ENCODE peak calls at places on chromosomes 12 and 14, in seven cellular contexts. One of them, this sample, is unnamed.

GRCh38 chr14:105022276-105022670 is 1.4 kb upstream of the CDCA4 start:
- DNase-seq in HCT116: no peak
- DNase-seq in SK-N-SH: no peak
- DNase-seq in H1: no peak
- DNase-seq in GM12878: no peak
- DNase-seq in HepG2: no peak
- DNase-seq in K562: no peak
- DNase-seq in this sample: no peak

GRCh38 chr14:32509632-32510187 is 180.6 kb downstream of the AKAP6 start:
- DNase-seq in HCT116: no peak
- DNase-seq in SK-N-SH: no peak
- DNase-seq in H1: no peak
- DNase-seq in GM12878: no peak
- DNase-seq in HepG2: peak; percentile 50
- DNase-seq in K562: no peak
- DNase-seq in this sample: no peak

GRCh38 chr14:88667555-88668273 is 104.9 kb downstream of the ZC3H14 start:
- DNase-seq in HCT116: peak; percentile 68
- DNase-seq in SK-N-SH: peak; percentile 63
- DNase-seq in H1: no peak
- DNase-seq in GM12878: peak; percentile 25
- DNase-seq in HepG2: peak; percentile 70
- DNase-seq in K562: peak; percentile 72
- DNase-seq in this sample: peak; percentile 89

GRCh38 chr14:52844262-52845060 is 53.1 kb upstream of the GNPNAT1 start:
- DNase-seq in HCT116: no peak
- DNase-seq in SK-N-SH: no peak
- DNase-seq in H1: no peak
- DNase-seq in GM12878: no peak
- DNase-seq in HepG2: peak; percentile 74
- DNase-seq in K562: no peak
- DNase-seq in this sample: no peak

GRCh38 chr14:70934502-70935134 is 27.4 kb downstream of the PCNX1 start:
- DNase-seq in HCT116: no peak
- DNase-seq in SK-N-SH: no peak
- DNase-seq in H1: no peak
- DNase-seq in GM12878: peak; percentile 34
- DNase-seq in HepG2: peak; percentile 29
- DNase-seq in K562: no peak
- DNase-seq in this sample: no peak

GRCh38 chr12:112524676-112525425 is 106.1 kb downstream of the PTPN11 start:
- DNase-seq in HCT116: no peak
- DNase-seq in SK-N-SH: no peak
- DNase-seq in H1: no peak
- DNase-seq in GM12878: no peak
- DNase-seq in HepG2: no peak
- DNase-seq in K562: no peak
- DNase-seq in this sample: peak; percentile 78

GRCh38 chr12:40226652-40227051 is 1.9 kb downstream of the LRRK2 start:
- DNase-seq in HCT116: no peak
- DNase-seq in SK-N-SH: no peak
- DNase-seq in H1: no peak
- DNase-seq in GM12878: no peak
- DNase-seq in HepG2: no peak
- DNase-seq in K562: peak; percentile 42
- DNase-seq in this sample: no peak

GRCh38 chr12:52630609-52631200 is 12.3 kb upstream of the KRT73 start:
- DNase-seq in HCT116: no peak
- DNase-seq in SK-N-SH: no peak
- DNase-seq in H1: no peak
- DNase-seq in GM12878: no peak
- DNase-seq in HepG2: no peak
- DNase-seq in K562: peak; percentile 22
- DNase-seq in this sample: peak; percentile 47

GRCh38 chr14:35458442-35458841 is 53.9 kb upstream of the NFKBIA start:
- DNase-seq in HCT116: no peak
- DNase-seq in SK-N-SH: no peak
- DNase-seq in H1: no peak
- DNase-seq in GM12878: no peak
- DNase-seq in HepG2: no peak
- DNase-seq in K562: no peak
- DNase-seq in this sample: no peak

GRCh38 chr12:104355630-104356029 is 52.1 kb downstream of the EID3 start:
- DNase-seq in HCT116: no peak
- DNase-seq in SK-N-SH: no peak
- DNase-seq in H1: no peak
- DNase-seq in GM12878: no peak
- DNase-seq in HepG2: no peak
- DNase-seq in K562: no peak
- DNase-seq in this sample: no peak

GRCh38 chr12:40980346-40981005 is 207.6 kb upstream of the PDZRN4 start:
- DNase-seq in HCT116: peak; percentile 12
- DNase-seq in SK-N-SH: no peak
- DNase-seq in H1: no peak
- DNase-seq in GM12878: no peak
- DNase-seq in HepG2: no peak
- DNase-seq in K562: no peak
- DNase-seq in this sample: no peak

GRCh38 chr14:105452963-105453362 is 21.7 kb upstream of the CRIP2 start:
- DNase-seq in HCT116: no peak
- DNase-seq in SK-N-SH: no peak
- DNase-seq in H1: no peak
- DNase-seq in GM12878: no peak
- DNase-seq in HepG2: no peak
- DNase-seq in K562: no peak
- DNase-seq in this sample: no peak

GRCh38 chr12:7345232-7345631 is 41.4 kb downstream of the ACSM4 start:
- DNase-seq in HCT116: no peak
- DNase-seq in SK-N-SH: no peak
- DNase-seq in H1: no peak
- DNase-seq in GM12878: no peak
- DNase-seq in HepG2: no peak
- DNase-seq in K562: no peak
- DNase-seq in this sample: no peak

GRCh38 chr12:24617471-24617870 is 331.4 kb downstream of the BCAT1 start:
- DNase-seq in HCT116: no peak
- DNase-seq in SK-N-SH: no peak
- DNase-seq in H1: no peak
- DNase-seq in GM12878: no peak
- DNase-seq in HepG2: no peak
- DNase-seq in K562: no peak
- DNase-seq in this sample: no peak

GRCh38 chr12:45216297-45216982 is 545 bp downstream of the ANO6 start:
- DNase-seq in HCT116: no peak
- DNase-seq in SK-N-SH: peak; percentile 75
- DNase-seq in H1: no peak
- DNase-seq in GM12878: no peak
- DNase-seq in HepG2: peak; percentile 30
- DNase-seq in K562: peak; percentile 65
- DNase-seq in this sample: no peak

GRCh38 chr14:22919601-22919921 is 612 bp upstream of the RBM23 start:
- DNase-seq in HCT116: no peak
- DNase-seq in SK-N-SH: no peak
- DNase-seq in H1: no peak
- DNase-seq in GM12878: no peak
- DNase-seq in HepG2: no peak
- DNase-seq in K562: no peak
- DNase-seq in this sample: no peak

GRCh38 chr14:22915886-22916521 is 2.9 kb downstream of the RBM23 start:
- DNase-seq in HCT116: no peak
- DNase-seq in SK-N-SH: no peak
- DNase-seq in H1: no peak
- DNase-seq in GM12878: no peak
- DNase-seq in HepG2: peak; percentile 74
- DNase-seq in K562: no peak
- DNase-seq in this sample: no peak

GRCh38 chr14:22918809-22919600 is at the start of gene RBM23:
- DNase-seq in HCT116: peak; percentile 100
- DNase-seq in SK-N-SH: peak; percentile 87
- DNase-seq in H1: peak; percentile 98
- DNase-seq in GM12878: peak; percentile 100
- DNase-seq in HepG2: peak; percentile 36
- DNase-seq in K562: peak; percentile 100
- DNase-seq in this sample: peak; percentile 99

GRCh38 chr14:22920697-22921096 is 1.7 kb upstream of the RBM23 start:
- DNase-seq in HCT116: no peak
- DNase-seq in SK-N-SH: no peak
- DNase-seq in H1: no peak
- DNase-seq in GM12878: no peak
- DNase-seq in HepG2: no peak
- DNase-seq in K562: no peak
- DNase-seq in this sample: no peak

GRCh38 chr14:22918519-22918808 is 485 bp downstream of the RBM23 start:
- DNase-seq in HCT116: no peak
- DNase-seq in SK-N-SH: peak; percentile 54
- DNase-seq in H1: no peak
- DNase-seq in GM12878: peak; percentile 17
- DNase-seq in HepG2: no peak
- DNase-seq in K562: no peak
- DNase-seq in this sample: no peak
- TF ChIP-seq JUND in HCT116: no peak
- TF ChIP-seq JUND in SK-N-SH: no peak
- TF ChIP-seq JUND in H1: no peak
- TF ChIP-seq JUND in GM12878: no peak
- TF ChIP-seq JUND in HepG2: no peak
- TF ChIP-seq JUND in K562: no peak
- TF ChIP-seq JUND in this sample: no peak

GRCh38 chr12:93127582-93128331 is 198.7 kb upstream of the EEA1 start:
- DNase-seq in HCT116: no peak
- DNase-seq in SK-N-SH: no peak
- DNase-seq in H1: no peak
- DNase-seq in GM12878: no peak
- DNase-seq in HepG2: peak; percentile 98
- DNase-seq in K562: peak; percentile 50
- DNase-seq in this sample: peak; percentile 69
- TF ChIP-seq JUND in HCT116: no peak
- TF ChIP-seq JUND in SK-N-SH: no peak
- TF ChIP-seq JUND in H1: no peak
- TF ChIP-seq JUND in GM12878: no peak
- TF ChIP-seq JUND in HepG2: peak; percentile 25
- TF ChIP-seq JUND in K562: no peak
- TF ChIP-seq JUND in this sample: no peak

DNA sequence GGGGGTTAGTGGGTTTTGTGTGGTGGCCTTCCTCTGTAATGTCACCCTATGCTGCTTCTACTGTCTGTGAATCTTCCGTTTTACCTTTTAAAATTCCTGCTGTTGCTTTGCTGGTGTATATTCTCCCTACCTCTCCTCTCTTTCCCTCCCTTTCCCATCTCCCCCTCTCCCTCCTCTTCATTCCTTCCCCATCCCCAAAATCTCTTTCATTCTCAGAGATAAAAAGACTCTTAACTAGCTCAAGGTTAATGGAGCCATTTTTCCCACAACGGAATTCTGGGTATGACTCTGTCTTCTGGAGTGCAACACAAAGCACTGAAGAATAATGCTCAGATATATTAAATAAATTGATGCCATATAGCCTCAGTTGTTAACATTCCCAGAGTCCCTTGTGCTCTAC is 148.1 kb downstream of the EGLN3 start:
- DNase-seq in HCT116: no peak
- DNase-seq in SK-N-SH: no peak
- DNase-seq in H1: no peak
- DNase-seq in GM12878: no peak
- DNase-seq in HepG2: no peak
- DNase-seq in K562: no peak
- DNase-seq in this sample: no peak
- TF ChIP-seq JUND in HCT116: no peak
- TF ChIP-seq JUND in SK-N-SH: no peak
- TF ChIP-seq JUND in H1: no peak
- TF ChIP-seq JUND in GM12878: no peak
- TF ChIP-seq JUND in HepG2: no peak
- TF ChIP-seq JUND in K562: no peak
- TF ChIP-seq JUND in this sample: no peak

GRCh38 chr12:82361461-82361915 is 3.2 kb downstream of the METTL25 start:
- DNase-seq in HCT116: no peak
- DNase-seq in SK-N-SH: no peak
- DNase-seq in H1: no peak
- DNase-seq in GM12878: no peak
- DNase-seq in HepG2: no peak
- DNase-seq in K562: no peak
- DNase-seq in this sample: no peak
- TF ChIP-seq JUND in HCT116: no peak
- TF ChIP-seq JUND in SK-N-SH: no peak
- TF ChIP-seq JUND in H1: no peak
- TF ChIP-seq JUND in GM12878: no peak
- TF ChIP-seq JUND in HepG2: no peak
- TF ChIP-seq JUND in K562: no peak
- TF ChIP-seq JUND in this sample: no peak

DNA sequence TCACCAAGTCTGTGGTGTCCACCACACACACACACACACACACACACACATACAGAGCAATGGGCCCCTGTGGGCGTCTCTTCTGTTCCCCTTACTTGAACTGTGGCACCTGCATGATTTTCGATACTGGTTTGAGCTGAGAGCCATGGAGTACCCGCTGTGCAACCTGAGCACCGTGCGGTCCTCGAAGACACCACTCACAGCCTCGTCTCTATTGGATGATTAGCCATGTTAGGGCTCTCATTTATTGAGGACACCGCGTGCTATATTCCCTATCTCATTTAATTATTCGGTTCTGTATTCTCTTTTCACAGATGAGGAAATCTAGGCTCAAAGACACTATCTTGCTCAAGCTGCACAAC is 623 bp upstream of the C14orf132 start:
- DNase-seq in HCT116: peak; percentile 4
- DNase-seq in SK-N-SH: no peak
- DNase-seq in H1: no peak
- DNase-seq in GM12878: no peak
- DNase-seq in HepG2: no peak
- DNase-seq in K562: no peak
- DNase-seq in this sample: no peak
- TF ChIP-seq JUND in HCT116: no peak
- TF ChIP-seq JUND in SK-N-SH: no peak
- TF ChIP-seq JUND in H1: no peak
- TF ChIP-seq JUND in GM12878: no peak
- TF ChIP-seq JUND in HepG2: no peak
- TF ChIP-seq JUND in K562: no peak
- TF ChIP-seq JUND in this sample: no peak

This sample was measured in T47D.